ENCODE peak calls at places on chromosomes 6 and 20, in five cellular contexts. H is fibroblast of lung; G is GM12865; E is mesothelial cell of epicardium; V is activated CD8-positive, alpha-beta memory T cell treated with anti-CD3 and anti-CD28 coated beads for 1 hour. L is an unnamed sample.

GRCh38 chr6:166307082-166307980 is 861 bp downstream of the PRR18 start:
- DNase-seq in H (peak; percentile 2), G (peak; percentile 59), E (no peak), V (no peak), L (no peak)

GRCh38 chr20:56431451-56431850 is 19.4 kb downstream of the CASS4 start:
- DNase-seq in H (no peak), G (no peak), E (no peak), V (no peak), L (no peak)

GRCh38 chr20:50695144-50695872 is 4.0 kb upstream of the RIPOR3 start:
- DNase-seq in H (peak; percentile 22), G (no peak), E (no peak), V (no peak), L (no peak)

GRCh38 chr20:32709528-32710121 is 33.6 kb downstream of the COMMD7 start:
- DNase-seq in H (peak; percentile 19), G (no peak), E (no peak), V (no peak), L (no peak)

GRCh38 chr6:39821739-39822532 is 29.8 kb downstream of the DAAM2 start:
- DNase-seq in H (no peak), G (no peak), E (no peak), V (no peak), L (no peak)

GRCh38 chr6:15351631-15352030 is 105.8 kb downstream of the JARID2 start:
- DNase-seq in H (peak; percentile 91), G (no peak), E (no peak), V (no peak), L (no peak)

GRCh38 chr20:50278684-50279531 is 88.3 kb downstream of the CEBPB start:
- DNase-seq in H (no peak), G (no peak), E (no peak), V (no peak), L (no peak)

GRCh38 chr20:57500941-57501340 is 24.0 kb downstream of the CTCFL start:
- DNase-seq in H (no peak), G (no peak), E (no peak), V (no peak), L (no peak)

GRCh38 chr20:39117486-39117885 is 155.3 kb downstream of the DHX35 start:
- DNase-seq in H (peak; percentile 49), G (no peak), E (no peak), V (no peak), L (no peak)

GRCh38 chr20:25052255-25053206 is 5.4 kb downstream of the ACSS1 start:
- DNase-seq in H (peak; percentile 45), G (peak; percentile 67), E (no peak), V (no peak), L (no peak)

GRCh38 chr6:112665114-112665513 is 318.0 kb downstream of the RFPL4B start:
- DNase-seq in H (peak; percentile 70), G (no peak), E (no peak), V (no peak), L (no peak)

GRCh38 chr6:125957845-125958244 is 1.3 kb downstream of the HINT3 start:
- DNase-seq in H (peak; percentile 33), G (no peak), E (no peak), V (no peak), L (no peak)

GRCh38 chr20:33490023-33490933 is at the start of gene CBFA2T2:
- DNase-seq in H (peak; percentile 70), G (no peak), E (no peak), V (peak; percentile 0), L (no peak)

GRCh38 chr6:52390361-52390727 is 28.4 kb downstream of the PAQR8 start:
- DNase-seq in H (peak; percentile 80), G (peak; percentile 82), E (no peak), V (no peak), L (peak; percentile 56)

GRCh38 chr6:34556031-34556471 is at the start of gene SPDEF:
- DNase-seq in H (peak; percentile 35), G (no peak), E (no peak), V (no peak), L (no peak)

GRCh38 chr6:14537061-14537460 is 419.5 kb downstream of the CD83 start:
- DNase-seq in H (no peak), G (no peak), E (no peak), V (no peak), L (no peak)

GRCh38 chr6:157585274-157586087 is 204.5 kb downstream of the ZDHHC14 start:
- DNase-seq in H (no peak), G (no peak), E (no peak), V (no peak), L (no peak)

GRCh38 chr6:145233955-145234354 is 501.4 kb downstream of the EPM2A start:
- DNase-seq in H (no peak), G (no peak), E (no peak), V (no peak), L (no peak)

GRCh38 chr6:157019115-157019628 is 242.0 kb downstream of the ARID1B start:
- DNase-seq in H (no peak), G (peak; percentile 38), E (no peak), V (no peak), L (no peak)

GRCh38 chr20:44166477-44166876 is 20.5 kb downstream of the JPH2 start:
- DNase-seq in H (peak; percentile 76), G (no peak), E (no peak), V (no peak), L (no peak)

GRCh38 chr20:59472059-59472458 is 132.3 kb upstream of the PHACTR3 start:
- DNase-seq in H (no peak), G (no peak), E (no peak), V (no peak), L (no peak)

GRCh38 chr6:134640975-134641429 is 308.9 kb downstream of the ALDH8A1 start:
- DNase-seq in H (peak; percentile 87), G (peak; percentile 82), E (no peak), V (peak; percentile 50), L (peak; percentile 75)

GRCh38 chr20:43722153-43722505 is 4.7 kb downstream of the GTSF1L start:
- DNase-seq in H (no peak), G (peak; percentile 22), E (no peak), V (peak; percentile 21), L (peak; percentile 26)

GRCh38 chr6:114638346-114638745 is 295.5 kb upstream of the HS3ST5 start:
- DNase-seq in H (peak; percentile 12), G (no peak), E (no peak), V (no peak), L (no peak)

GRCh38 chr20:55714082-55714481 is 291.2 kb downstream of the CBLN4 start:
- DNase-seq in H (no peak), G (no peak), E (no peak), V (no peak), L (no peak)

GRCh38 chr6:117548797-117549301 is 53.5 kb downstream of the GOPC start:
- DNase-seq in H (peak; percentile 92), G (peak; percentile 37), E (no peak), V (no peak), L (peak; percentile 68)

GRCh38 chr6:110217255-110217654 is 37.0 kb downstream of the CDC40 start:
- DNase-seq in H (peak; percentile 61), G (no peak), E (no peak), V (no peak), L (no peak)

GRCh38 chr20:20820780-20821495 is 108.5 kb upstream of the RALGAPA2 start:
- DNase-seq in H (no peak), G (no peak), E (no peak), V (no peak), L (no peak)

GRCh38 chr6:82076855-82077254 is 170.7 kb downstream of the IBTK start:
- DNase-seq in H (no peak), G (no peak), E (no peak), V (no peak), L (no peak)

GRCh38 chr6:167932468-167933276 is 64.8 kb upstream of the KIF25 start:
- DNase-seq in H (no peak), G (no peak), E (no peak), V (no peak), L (no peak)

GRCh38 chr6:106159531-106159940 is 73.4 kb downstream of the PRDM1 start:
- DNase-seq in H (peak; percentile 98), G (no peak), E (no peak), V (no peak), L (no peak)

L was measured in CD8-positive, alpha-beta T cell.